ENCODE peak calls at places on chromosomes 4 and X, in seven cellular contexts. F is fibroblast of the aortic adventitia; Y is cardiac fibroblast; B is activated CD8-positive, alpha-beta memory T cell treated with anti-CD3 and anti-CD28 coated beads for 48 hours; G is C1 segment of cervical spinal cord; K is EH; V is fibroblast of pulmonary artery. U is an unnamed sample.

GRCh38 chr4:99845708-99846469 is 29.3 kb downstream of the DAPP1 start:
- DNase-seq in Y (no peak), V (no peak), B (no peak), G (no peak), K (no peak), F (no peak), U (no peak)

GRCh38 chr4:54440394-54441223 is 211.5 kb downstream of the PDGFRA start:
- DNase-seq in K (peak), V (peak), Y (peak), F (peak), G (no peak), B (no peak), U (no peak)

GRCh38 chr4:100935090-100935489 is 412.2 kb downstream of the PPP3CA start:
- DNase-seq in Y (peak), G (no peak), F (peak), V (peak), K (peak), B (no peak), U (no peak)

GRCh38 chrX:13007519-13008188 is 32.7 kb downstream of the TMSB4X start:
- DNase-seq in G (no peak), B (no peak), V (peak), Y (peak), F (peak), K (peak), U (no peak)

GRCh38 chr4:55381502-55381901 is 14.3 kb upstream of the TMEM165 start:
- DNase-seq in G (no peak), F (no peak), Y (no peak), K (no peak), V (no peak), B (no peak), U (no peak)

GRCh38 chr4:38739438-38739837 is 43.4 kb downstream of the TLR10 start:
- DNase-seq in F (no peak), B (no peak), K (no peak), G (no peak), Y (no peak), V (no peak), U (no peak)

GRCh38 chrX:11781133-11781532 is 23.1 kb downstream of the MSL3 start:
- DNase-seq in B (no peak), V (no peak), K (no peak), Y (no peak), F (no peak), G (no peak), U (no peak)

GRCh38 chr4:2066571-2067445 is 7.7 kb downstream of the NAT8L start:
- DNase-seq in K (no peak), F (no peak), Y (no peak), G (no peak), V (no peak), B (no peak), U (no peak)

GRCh38 chr4:88333741-88334405 is 44.8 kb upstream of the HERC6 start:
- DNase-seq in G (no peak), F (peak), K (peak), V (peak), B (no peak), Y (peak), U (no peak)

U was measured in H9.